ENCODE peak calls at places on chromosomes 7 and 10, in six cellular contexts. H, X, W, Z, Y and P are unnamed samples.
A peak's percentile ranks its signal among the peaks of the same experiment; 100 is the strongest.

GRCh38 chr10:121357323-121357835 is 240.9 kb downstream of the FGFR2 start:
- DNase-seq in H (peak; percentile 51), X (no peak), Z (no peak), W (no peak), Y (no peak), P (no peak)

GRCh38 chr7:46015107-46015868 is 94.2 kb upstream of the IGFBP3 start:
- DNase-seq in X (no peak), Y (peak; percentile 79), W (peak; percentile 14), Z (no peak), H (no peak), P (no peak)

GRCh38 chr7:18396953-18397352 is 98.6 kb upstream of the HDAC9 start:
- DNase-seq in W (no peak), Y (no peak), H (no peak), Z (no peak), X (no peak), P (no peak)

GRCh38 chr7:101772508-101773306 is 44.7 kb upstream of the CUX1 start:
- DNase-seq in Y (no peak), H (no peak), Z (no peak), X (no peak), W (no peak), P (no peak)

GRCh38 chr10:93357680-93358079 is 124.5 kb downstream of the MYOF start:
- DNase-seq in H (peak; percentile 53), W (peak; percentile 43), Z (no peak), Y (no peak), X (no peak), P (peak; percentile 40)

GRCh38 chr7:18330563-18330962 is 165.0 kb upstream of the HDAC9 start:
- DNase-seq in Y (no peak), Z (no peak), X (no peak), H (no peak), W (no peak), P (no peak)

GRCh38 chr10:8273749-8274148 is 219.3 kb downstream of the GATA3 start:
- DNase-seq in X (no peak), W (no peak), H (no peak), Z (no peak), Y (no peak), P (no peak)

GRCh38 chr10:74179124-74179710 is 28.2 kb downstream of the ADK start:
- DNase-seq in X (no peak), Z (no peak), W (no peak), Y (no peak), H (no peak), P (peak; percentile 26)

GRCh38 chr10:19817251-19818046 is 1.2 kb downstream of the PLXDC2 start:
- DNase-seq in Y (no peak), W (no peak), H (peak; percentile 51), X (no peak), Z (no peak), P (no peak)

GRCh38 chr10:33802566-33802965 is 468.1 kb upstream of the NRP1 start:
- DNase-seq in Z (no peak), X (no peak), W (no peak), Y (no peak), H (no peak), P (no peak)

GRCh38 chr10:9209105-9209798 is 1154.8 kb downstream of the GATA3 start:
- DNase-seq in W (peak; percentile 38), H (peak; percentile 63), Y (peak; percentile 88), Z (peak; percentile 33), X (peak; percentile 16), P (peak; percentile 39)

GRCh38 chr7:117979954-117980497 is 106.8 kb upstream of the CTTNBP2 start:
- DNase-seq in H (no peak), X (no peak), W (no peak), Z (no peak), Y (no peak), P (no peak)

GRCh38 chr10:74329873-74330272 is 178.9 kb downstream of the ADK start:
- DNase-seq in Y (no peak), X (no peak), Z (no peak), H (no peak), W (no peak), P (no peak)

GRCh38 chr10:100287756-100288155 is 1.3 kb upstream of the BLOC1S2 start:
- DNase-seq in Z (no peak), Y (no peak), W (no peak), X (no peak), H (no peak), P (no peak)

GRCh38 chr10:69065406-69066361 is 22.2 kb upstream of the SRGN start:
- DNase-seq in W (no peak), Z (no peak), X (no peak), Y (no peak), H (no peak), P (no peak)

GRCh38 chr10:28806951-28807759 is 129.8 kb downstream of the BAMBI start:
- DNase-seq in X (no peak), Y (no peak), H (no peak), Z (no peak), W (no peak), P (peak; percentile 72)

GRCh38 chr7:149027560-149028345 is 552 bp downstream of the PDIA4 start:
- DNase-seq in H (peak; percentile 50), W (no peak), X (no peak), Y (no peak), Z (no peak), P (peak; percentile 32)

GRCh38 chr7:112726076-112726475 is 64.1 kb downstream of the TMEM168 start:
- DNase-seq in Y (no peak), X (no peak), Z (no peak), W (no peak), H (no peak), P (peak; percentile 36)

GRCh38 chr7:44581426-44581906 is 565 bp downstream of the TMED4 start:
- DNase-seq in X (no peak), Y (no peak), W (no peak), Z (no peak), H (no peak), P (peak; percentile 56)

GRCh38 chr10:17873946-17874345 is 64.8 kb downstream of the MRC1 start:
- DNase-seq in H (no peak), X (no peak), Z (no peak), W (no peak), Y (no peak), P (no peak)

GRCh38 chr7:49660170-49660783 is 113.2 kb upstream of the VWC2 start:
- DNase-seq in W (no peak), Y (no peak), X (no peak), H (no peak), Z (no peak), P (no peak)

DNA sequence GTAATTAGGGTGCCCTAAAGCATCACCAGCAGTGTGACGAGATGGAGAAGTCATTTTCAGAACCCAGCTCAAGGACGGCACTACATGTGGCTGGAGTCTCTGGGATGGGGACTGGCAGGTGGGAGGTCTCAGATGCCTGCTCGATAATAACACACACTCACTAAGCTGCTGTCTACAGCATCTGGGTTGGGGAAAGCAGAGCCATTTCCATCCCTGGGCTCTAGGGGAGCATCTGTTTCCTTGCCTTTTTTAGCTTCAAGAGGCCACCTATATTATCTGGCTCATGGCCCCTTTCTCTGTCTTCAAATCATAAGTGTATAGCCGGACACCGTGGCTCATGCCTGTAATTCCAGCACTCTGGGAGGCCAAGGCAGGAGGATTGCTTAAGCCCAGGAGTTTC is 79.6 kb downstream of the SH3PXD2A start:
- DNase-seq in Y (no peak), X (no peak), W (no peak), H (peak; percentile 49), Z (no peak), P (no peak)
- H3K4me1 ChIP-seq in Y (no peaks in the 10 kb centered on the region), X (peaks cover 12% of the 10 kb centered on the region), W (peaks cover 7% of the 10 kb centered on the region), H (peaks cover 19% of the 10 kb centered on the region), Z (peaks cover 14% of the 10 kb centered on the region), P (peaks cover 3% of the 10 kb centered on the region)

GRCh38 chr7:68691261-68692216 is 906.7 kb upstream of the AUTS2 start:
- DNase-seq in W (no peak), Z (no peak), Y (no peak), X (no peak), H (no peak), P (no peak)
- TF ChIP-seq MAX in W (no peak), Z (no peak), Y (no peak), X (no peak), H (peak; percentile 86), P (no peak)

GRCh38 chr7:6395898-6396582 is 51.7 kb downstream of the DAGLB start:
- DNase-seq in Y (no peak), H (no peak), X (no peak), W (no peak), Z (no peak), P (no peak)
- TF ChIP-seq JUND in Y (no peak), H (no peak), X (no peak), W (no peak), Z (no peak), P (no peak)

DNA sequence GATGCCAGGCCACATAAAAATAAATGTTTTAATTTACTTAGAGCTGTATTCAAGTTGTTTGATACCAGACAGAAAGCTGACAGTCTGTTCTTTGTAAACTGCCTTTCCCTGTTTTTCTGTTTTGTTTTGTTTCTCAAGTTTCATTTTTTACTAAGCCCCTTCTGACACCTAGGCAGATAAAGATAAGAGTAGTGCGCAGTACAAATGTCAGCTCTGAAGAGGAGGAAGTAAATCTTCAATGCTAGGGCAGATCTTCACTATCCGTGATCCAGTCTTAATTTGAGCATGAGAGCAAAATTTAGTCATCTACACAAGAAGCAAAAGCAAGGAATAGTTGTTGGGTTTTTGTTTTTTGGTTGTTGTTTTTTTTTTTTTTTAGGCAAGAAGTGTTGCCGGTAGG is 27.3 kb downstream of the MTURN start:
- DNase-seq in H (no peak), X (no peak), Y (no peak), W (no peak), Z (no peak), P (peak; percentile 55)
- H3K4me1 ChIP-seq in H (peaks cover 11% of the 10 kb centered on the region), X (peaks cover 35% of the 10 kb centered on the region), Y (peaks cover 12% of the 10 kb centered on the region), W (peaks cover 67% of the 10 kb centered on the region), Z (no peaks in the 10 kb centered on the region), P (peaks cover 12% of the 10 kb centered on the region)

DNA sequence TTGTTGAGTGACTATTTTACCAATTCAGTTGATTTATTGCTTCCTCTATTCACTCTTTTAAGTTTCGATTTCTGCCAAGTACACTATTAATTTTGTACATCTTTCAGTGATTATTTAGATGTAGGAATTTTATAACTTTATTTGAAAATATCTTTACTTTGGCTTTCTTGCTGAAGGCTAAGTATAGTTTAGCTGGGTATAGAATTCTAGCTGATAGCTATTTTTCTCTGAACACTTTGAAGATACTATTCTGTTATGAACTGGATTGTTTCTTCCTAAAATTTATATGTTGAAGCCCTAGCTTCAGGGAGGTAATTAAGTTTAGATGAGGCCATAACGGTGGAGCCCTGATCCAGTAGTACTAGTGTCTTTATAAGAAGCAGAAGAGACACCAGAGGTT is 141.1 kb downstream of the LRMDA start:
- DNase-seq in H (no peak), W (no peak), Z (no peak), X (no peak), Y (no peak), P (no peak)
- TF ChIP-seq MAX in H (no peak), W (no peak), Z (no peak), X (no peak), Y (no peak), P (no peak)

GRCh38 chr10:101834341-101834740 is 9.3 kb downstream of the KCNIP2 start:
- DNase-seq in Y (no peak), Z (no peak), H (no peak), W (no peak), X (no peak), P (peak; percentile 33)
- TF ChIP-seq JUND in Y (no peak), Z (no peak), H (no peak), W (no peak), X (no peak), P (no peak)